ENCODE peak calls at places on chromosomes 12 and 14, in five cellular contexts. W is lung, U is AG04450, K is tibial nerve, B is GM13977. A is an unnamed sample.

GRCh38 chr14:101230161-101230850 is 326.8 kb upstream of the RTL1 start:
- DNase-seq in W (no peak), U (no peak), K (no peak), B (no peak), A (no peak)

GRCh38 chr12:95201056-95201670 is 16.1 kb downstream of the FGD6 start:
- DNase-seq in W (no peak), U (no peak), K (no peak), B (no peak), A (no peak)

GRCh38 chr12:28870839-28871440 is 278.1 kb upstream of the FAR2 start:
- DNase-seq in W (no peak), U (no peak), K (no peak), B (no peak), A (no peak)

GRCh38 chr14:59482471-59483331 is 1.5 kb downstream of the L3HYPDH start:
- DNase-seq in W (no peak), U (peak), K (peak), B (no peak), A (no peak)

GRCh38 chr12:113996026-113996425 is 29.9 kb upstream of the RBM19 start:
- DNase-seq in W (no peak), U (no peak), K (no peak), B (no peak), A (no peak)

GRCh38 chr12:5022030-5022429 is 21.6 kb upstream of the KCNA5 start:
- DNase-seq in W (no peak), U (no peak), K (no peak), B (no peak), A (no peak)

GRCh38 chr12:75170786-75171185 is 38.9 kb downstream of the KCNC2 start:
- DNase-seq in W (no peak), U (no peak), K (no peak), B (no peak), A (no peak)

GRCh38 chr14:55562135-55562534 is 17.9 kb upstream of the KTN1 start:
- DNase-seq in W (no peak), U (no peak), K (no peak), B (no peak), A (no peak)

GRCh38 chr14:93239869-93240677 is 33.0 kb downstream of the UBR7 start:
- DNase-seq in W (no peak), U (peak), K (no peak), B (no peak), A (no peak)

GRCh38 chr12:27524839-27525238 is 833 bp downstream of the PPFIBP1 start:
- DNase-seq in W (no peak), U (no peak), K (peak), B (no peak), A (no peak)

DNA sequence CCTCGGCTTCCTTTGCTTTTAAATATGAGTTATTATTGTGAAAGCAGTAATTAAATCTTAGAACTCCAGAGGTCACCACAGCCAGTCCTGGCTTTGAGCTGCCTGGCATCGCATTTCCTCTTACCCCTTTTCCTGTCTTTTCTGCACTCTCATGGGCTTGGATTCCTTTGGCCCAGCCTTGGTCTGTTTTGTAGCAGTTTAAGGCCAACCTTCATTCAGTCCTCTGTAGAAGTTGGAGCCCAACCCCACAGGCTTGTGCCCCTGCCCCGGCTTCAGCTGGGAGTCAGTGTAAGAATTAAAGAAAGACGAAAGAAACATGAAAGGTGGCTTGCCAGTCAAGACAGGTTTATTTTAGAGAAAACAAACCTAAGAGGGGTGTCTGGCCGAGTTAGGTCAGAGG is 14.6 kb upstream of the KRT86 start:
- DNase-seq in W (no peak), U (no peak), K (no peak), B (peak), A (no peak)
- TF ChIP-seq CTCF in W (no peak), U (no peak), K (no peak), B (no peak), A (no peak)

GRCh38 chr12:46480724-46481123 is 108.2 kb upstream of the SLC38A2 start:
- DNase-seq in W (no peak), U (no peak), K (no peak), B (no peak), A (no peak)

GRCh38 chr12:46477541-46477940 is 105.0 kb upstream of the SLC38A2 start:
- DNase-seq in W (no peak), U (no peak), K (no peak), B (no peak), A (no peak)

GRCh38 chr12:46480282-46480681 is 107.7 kb upstream of the SLC38A2 start:
- DNase-seq in W (no peak), U (no peak), K (no peak), B (no peak), A (no peak)

GRCh38 chr12:46475972-46476645 is 103.5 kb upstream of the SLC38A2 start:
- DNase-seq in W (no peak), U (no peak), K (no peak), B (no peak), A (no peak)

DNA sequence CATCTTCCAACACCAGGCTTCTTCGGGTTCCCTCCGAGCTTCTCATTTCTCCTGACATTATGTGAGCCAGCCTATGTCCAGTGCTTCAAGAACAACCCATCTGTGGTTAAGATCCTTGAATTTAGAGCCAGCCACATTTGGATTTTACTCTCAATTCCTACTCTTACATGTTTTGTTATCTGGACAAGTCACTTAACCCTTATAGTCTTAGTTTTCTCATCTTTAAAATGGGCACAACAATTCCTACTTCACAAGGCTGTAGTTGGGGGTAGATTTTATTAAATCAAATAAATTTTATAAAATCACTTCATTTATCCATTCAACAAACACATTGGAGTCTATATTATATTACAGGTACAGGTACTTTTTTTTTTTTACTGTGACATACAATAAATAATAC is 105.5 kb upstream of the SLC38A2 start:
- DNase-seq in W (no peak), U (no peak), K (no peak), B (no peak), A (no peak)
- TF ChIP-seq CTCF in W (no peak), U (no peak), K (no peak), B (no peak), A (no peak)

GRCh38 chr14:43540948-43541347 is 966.1 kb downstream of the FSCB start:
- DNase-seq in W (no peak), U (no peak), K (no peak), B (no peak), A (no peak)

GRCh38 chr14:43541356-43541755 is 965.7 kb downstream of the FSCB start:
- DNase-seq in W (no peak), U (no peak), K (no peak), B (no peak), A (no peak)

GRCh38 chr14:43535231-43535838 is 971.7 kb downstream of the FSCB start:
- DNase-seq in W (no peak), U (no peak), K (no peak), B (no peak), A (no peak)

DNA sequence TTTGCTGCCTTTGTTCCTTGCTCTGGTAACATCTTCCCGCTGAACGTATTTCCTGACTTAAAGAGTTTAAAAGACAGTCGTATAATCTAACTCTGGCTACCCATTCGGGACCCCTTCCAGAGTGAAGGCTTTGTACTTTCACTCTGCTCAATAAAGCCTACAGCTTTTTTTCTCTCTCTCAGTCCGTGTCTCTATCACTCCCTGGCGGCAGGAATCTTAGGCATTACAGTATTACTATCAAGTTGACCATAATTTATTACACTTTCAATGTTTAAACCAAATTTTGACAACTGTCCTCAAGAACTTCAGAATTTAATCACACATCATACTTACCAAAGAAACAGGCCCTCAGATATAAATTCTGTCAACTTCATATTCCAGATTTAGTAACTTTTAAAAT is 967.9 kb downstream of the FSCB start:
- DNase-seq in W (no peak), U (no peak), K (peak), B (no peak), A (no peak)
- TF ChIP-seq CTCF in W (no peak), U (peak), K (peak), B (no peak), A (no peak)

DNA sequence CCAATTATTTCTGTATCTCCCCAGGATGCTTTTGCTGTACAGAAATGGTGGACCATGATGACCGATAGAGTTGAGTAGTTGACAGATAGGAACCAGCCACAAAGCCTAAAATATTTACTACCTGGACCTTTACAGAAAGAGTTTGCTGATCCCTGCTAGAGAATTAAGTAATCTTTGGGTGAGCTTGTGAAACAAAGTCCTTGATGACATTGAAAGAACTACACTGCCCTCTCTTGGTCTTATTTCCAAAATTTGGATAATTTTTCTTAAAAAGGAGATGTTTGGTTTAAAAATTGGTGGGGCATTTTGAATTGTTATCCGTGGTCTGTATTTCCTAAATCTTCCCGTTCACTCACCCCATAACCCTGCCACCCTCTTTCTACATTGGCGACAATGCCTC is 13.7 kb upstream of the TCTN1 start:
- DNase-seq in W (no peak), U (no peak), K (no peak), B (peak), A (no peak)
- TF ChIP-seq CTCF in W (peak), U (peak), K (peak), B (peak), A (peak)

DNA sequence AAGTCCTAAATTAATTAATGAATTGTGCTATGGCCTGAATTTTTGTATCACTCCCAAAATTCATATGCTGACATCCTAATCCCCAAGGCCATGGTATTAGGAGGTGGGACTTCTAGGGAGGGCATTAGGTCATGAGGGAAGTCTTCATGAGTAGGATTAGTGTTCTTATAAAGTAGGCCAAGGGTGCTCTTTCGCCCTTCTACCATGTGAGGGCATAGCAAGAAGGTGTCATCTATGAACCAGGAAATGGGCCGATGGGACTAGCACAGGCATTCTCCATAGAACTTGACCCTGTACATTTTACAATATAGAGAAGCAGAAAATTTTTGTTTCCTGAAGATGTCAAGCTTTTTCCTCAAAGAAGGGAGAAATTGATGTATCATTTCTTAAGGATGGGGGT is 12.5 kb downstream of the SYT10 start:
- DNase-seq in W (no peak), U (no peak), K (no peak), B (no peak), A (no peak)
- TF ChIP-seq CTCF in W (no peak), U (no peak), K (no peak), B (no peak), A (no peak)